ENCODE peak calls at places on chromosomes 2 and 18, in four cellular contexts. R is dorsolateral prefrontal cortex, T is astrocyte of the spinal cord, N is A549. K is an unnamed sample.

GRCh38 chr2:238855299-238855698 is 7.4 kb downstream of the TWIST2 start:
- DNase-seq in R (no peak), T (no peak), N (no peak), K (no peak)

GRCh38 chr2:53366570-53366969 is 401.0 kb upstream of the CHAC2 start:
- DNase-seq in R (no peak), T (no peak), N (no peak), K (no peak)

GRCh38 chr2:235461763-235462414 is 32.0 kb upstream of the AGAP1 start:
- DNase-seq in R (no peak), T (no peak), N (no peak), K (no peak)

GRCh38 chr2:62716768-62717167 is 11.3 kb downstream of the EHBP1 start:
- DNase-seq in R (no peak), T (no peak), N (no peak), K (no peak)

GRCh38 chr2:79723830-79724229 is 211.0 kb downstream of the CTNNA2 start:
- DNase-seq in R (no peak), T (peak), N (peak), K (no peak)

GRCh38 chr2:1584691-1585485 is 159.4 kb downstream of the PXDN start:
- DNase-seq in R (no peak), T (no peak), N (no peak), K (no peak)

GRCh38 chr2:61172671-61173070 is 10.7 kb downstream of the C2orf74 start:
- DNase-seq in R (no peak), T (no peak), N (no peak), K (no peak)

GRCh38 chr2:96259497-96259921 is 6.3 kb downstream of the TMEM127 start:
- DNase-seq in R (no peak), T (no peak), N (no peak), K (no peak)

GRCh38 chr18:63267990-63268721 is 51.4 kb downstream of the BCL2 start:
- DNase-seq in R (no peak), T (peak), N (no peak), K (no peak)

GRCh38 chr18:58114766-58115165 is 70.7 kb downstream of the NEDD4L start:
- DNase-seq in R (no peak), T (no peak), N (no peak), K (peak)

GRCh38 chr18:37124511-37124910 is 295.6 kb downstream of the KIAA1328 start:
- DNase-seq in R (no peak), T (peak), N (no peak), K (no peak)

GRCh38 chr18:80223581-80224148 is 23.6 kb downstream of the PARD6G start:
- DNase-seq in R (no peak), T (no peak), N (no peak), K (no peak)

GRCh38 chr18:34990571-34990970 is 50.6 kb upstream of the MAPRE2 start:
- DNase-seq in R (no peak), T (peak), N (no peak), K (no peak)

GRCh38 chr2:164655750-164656149 is 34.5 kb upstream of the GRB14 start:
- DNase-seq in R (no peak), T (peak), N (no peak), K (no peak)

GRCh38 chr2:36562973-36563532 is 34.9 kb downstream of the FEZ2 start:
- DNase-seq in R (no peak), T (no peak), N (no peak), K (no peak)

GRCh38 chr2:111024496-111024895 is 96.2 kb upstream of the BCL2L11 start:
- DNase-seq in R (no peak), T (no peak), N (no peak), K (no peak)

GRCh38 chr2:33238111-33238510 is 238.3 kb upstream of the RASGRP3 start:
- DNase-seq in R (no peak), T (peak), N (no peak), K (no peak)

GRCh38 chr2:64212346-64212745 is 68.1 kb upstream of the PELI1 start:
- DNase-seq in R (no peak), T (peak), N (no peak), K (no peak)

GRCh38 chr18:10565835-10566234 is 40.0 kb downstream of the NAPG start:
- DNase-seq in R (peak), T (no peak), N (no peak), K (no peak)

GRCh38 chr2:43032248-43032893 is 194.0 kb downstream of the ZFP36L2 start:
- DNase-seq in R (peak), T (no peak), N (no peak), K (no peak)

GRCh38 chr2:88234760-88235159 is 64.6 kb downstream of the THNSL2 start:
- DNase-seq in R (no peak), T (no peak), N (no peak), K (no peak)

GRCh38 chr18:34991152-34991551 is 50.1 kb upstream of the MAPRE2 start:
- DNase-seq in R (no peak), T (no peak), N (no peak), K (no peak)

GRCh38 chr2:157150747-157151146 is 106.8 kb upstream of the GALNT5 start:
- DNase-seq in R (no peak), T (peak), N (peak), K (no peak)

GRCh38 chr2:137910641-137911040 is 53.6 kb upstream of the HNMT start:
- DNase-seq in R (no peak), T (peak), N (no peak), K (no peak)

GRCh38 chr2:205716126-205716525 is 33.8 kb downstream of the NRP2 start:
- DNase-seq in R (no peak), T (no peak), N (peak), K (no peak)
- TF ChIP-seq CTCF in R (no peak), T (peak), N (peak), K (no peak)

GRCh38 chr18:21177742-21178305 is 64.2 kb upstream of the GREB1L start:
- DNase-seq in R (no peak), T (no peak), N (no peak), K (no peak)
- TF ChIP-seq CTCF in R (no peak), T (no peak), N (no peak), K (no peak)

DNA sequence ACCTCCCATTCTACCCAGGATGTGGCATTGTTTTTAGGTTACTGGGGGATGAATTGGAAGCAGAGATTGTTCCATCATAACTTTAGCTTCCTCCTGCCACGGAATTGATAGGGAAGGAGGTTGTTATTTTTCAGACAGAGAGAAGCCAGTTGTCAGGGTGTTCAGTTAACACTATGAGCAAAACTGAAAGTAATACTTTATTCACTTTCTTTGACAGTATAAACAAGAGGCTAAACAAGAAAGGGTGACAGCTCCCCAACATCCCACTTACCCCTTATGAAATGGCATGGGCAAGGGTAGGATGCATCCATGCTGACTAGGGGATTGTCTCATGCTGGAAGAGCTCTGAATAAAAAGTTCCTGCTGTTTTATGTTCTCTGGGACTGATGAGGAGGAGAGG is 36.4 kb upstream of the GAREM1 start:
- DNase-seq in R (no peak), T (no peak), N (no peak), K (no peak)
- TF ChIP-seq CTCF in R (no peak), T (no peak), N (no peak), K (no peak)

DNA sequence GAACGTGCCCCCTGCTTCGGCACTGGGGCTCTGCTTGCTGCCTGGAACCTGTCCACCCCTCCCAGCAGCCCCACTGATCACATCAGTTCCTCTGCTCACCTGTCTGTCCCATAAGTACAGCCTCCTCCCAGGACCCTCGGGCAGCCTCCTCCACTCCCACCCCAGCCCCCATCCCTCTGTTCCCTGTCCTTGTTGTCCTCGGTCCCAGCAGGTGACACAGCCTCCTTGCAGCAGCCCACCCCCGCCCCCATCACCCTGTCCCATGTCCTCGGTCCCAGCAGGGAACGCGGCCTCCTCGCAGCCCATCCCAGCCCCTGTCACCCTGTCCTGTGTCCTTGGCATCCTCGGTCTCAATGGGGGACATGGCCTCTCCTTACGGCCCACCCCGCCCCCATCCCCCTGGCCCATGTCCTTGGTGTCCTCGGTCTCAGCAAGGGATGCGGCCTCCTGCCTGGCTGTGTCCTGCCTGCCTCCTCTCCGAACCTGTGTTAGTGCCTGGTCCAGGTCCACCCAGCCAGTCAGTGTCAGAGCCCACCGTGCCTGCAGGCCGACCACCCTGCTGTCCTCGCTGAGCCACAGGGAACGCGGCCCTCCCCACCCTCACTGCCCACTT is 4.3 kb upstream of the OTOS start:
- DNase-seq in R (peak), T (no peak), N (no peak), K (no peak)
- TF ChIP-seq CTCF in R (no peak), T (no peak), N (no peak), K (no peak)